ENCODE peak calls at places on chromosomes 12 and 14, in eight cellular contexts. C, E, R, Q, Z, N, I and X are unnamed samples. For H3K4me1, the result is how much of the 10 kb centered on the place peaks cover.

GRCh38 chr14:99563749-99564129 is 40.3 kb downstream of the CCDC85C start:
- DNase-seq in C (no peak), E (no peak), R (no peak), Q (no peak), Z (no peak), N (no peak), I (no peak), X (no peak)

GRCh38 chr12:38883629-38884134 is 21.7 kb downstream of the CPNE8 start:
- DNase-seq in C (no peak), E (no peak), R (no peak), Q (no peak), Z (no peak), N (no peak), I (no peak), X (no peak)

GRCh38 chr12:132477703-132478432 is 12.1 kb upstream of the FBRSL1 start:
- DNase-seq in C (no peak), E (no peak), R (peak), Q (no peak), Z (no peak), N (no peak), I (peak), X (no peak)

GRCh38 chr14:37443461-37443860 is 151.6 kb downstream of the FOXA1 start:
- DNase-seq in C (peak), E (no peak), R (no peak), Q (no peak), Z (no peak), N (no peak), I (no peak), X (no peak)

GRCh38 chr14:24458736-24459135 is 16.2 kb upstream of the SDR39U1 start:
- DNase-seq in C (no peak), E (no peak), R (no peak), Q (no peak), Z (no peak), N (no peak), I (no peak), X (no peak)

GRCh38 chr12:18502422-18502821 is 235.4 kb downstream of the PLCZ1 start:
- DNase-seq in C (no peak), E (no peak), R (no peak), Q (no peak), Z (no peak), N (no peak), I (no peak), X (no peak)

GRCh38 chr14:102088012-102088792 is 1.4 kb upstream of the HSP90AA1 start:
- DNase-seq in C (no peak), E (peak), R (peak), Q (peak), Z (peak), N (peak), I (peak), X (peak)

GRCh38 chr12:94586589-94587259 is 63.6 kb downstream of the TMCC3 start:
- DNase-seq in C (no peak), E (no peak), R (no peak), Q (no peak), Z (no peak), N (no peak), I (no peak), X (no peak)

GRCh38 chr14:56120091-56120632 is 2.0 kb downstream of the PELI2 start:
- DNase-seq in C (peak), E (no peak), R (no peak), Q (no peak), Z (no peak), N (no peak), I (no peak), X (no peak)

GRCh38 chr14:60093088-60093487 is 1.4 kb downstream of the PCNX4 start:
- DNase-seq in C (no peak), E (no peak), R (no peak), Q (no peak), Z (no peak), N (no peak), I (no peak), X (no peak)

GRCh38 chr14:22143360-22143759 is 445.7 kb downstream of the DAD1 start:
- DNase-seq in C (peak), E (no peak), R (peak), Q (no peak), Z (no peak), N (no peak), I (no peak), X (no peak)

GRCh38 chr14:52879958-52880357 is 70.9 kb downstream of the FERMT2 start:
- DNase-seq in C (peak), E (no peak), R (peak), Q (no peak), Z (no peak), N (no peak), I (no peak), X (no peak)

GRCh38 chr14:61178226-61179060 is 102.7 kb downstream of the TMEM30B start:
- DNase-seq in C (peak), E (peak), R (peak), Q (peak), Z (no peak), N (no peak), I (no peak), X (no peak)

GRCh38 chr14:21309238-21309636 is 29.4 kb downstream of the RPGRIP1 start:
- DNase-seq in C (no peak), E (no peak), R (no peak), Q (no peak), Z (peak), N (no peak), I (no peak), X (no peak)

GRCh38 chr12:100752841-100753240 is 41.7 kb upstream of the ANO4 start:
- DNase-seq in C (no peak), E (no peak), R (peak), Q (no peak), Z (no peak), N (no peak), I (no peak), X (no peak)

GRCh38 chr12:7608184-7608911 is 57.4 kb downstream of the APOBEC1 start:
- DNase-seq in C (no peak), E (no peak), R (peak), Q (no peak), Z (no peak), N (peak), I (no peak), X (no peak)

GRCh38 chr14:95045255-95045701 is 112.1 kb downstream of the DICER1 start:
- DNase-seq in C (no peak), E (no peak), R (no peak), Q (no peak), Z (no peak), N (no peak), I (no peak), X (no peak)

GRCh38 chr12:8989425-8989824 is at the start of gene KLRG1:
- DNase-seq in C (no peak), E (no peak), R (no peak), Q (no peak), Z (no peak), N (no peak), I (no peak), X (no peak)

GRCh38 chr12:93541578-93542217 is 30.8 kb upstream of the SOCS2 start:
- DNase-seq in C (no peak), E (no peak), R (no peak), Q (no peak), Z (no peak), N (no peak), I (no peak), X (no peak)

GRCh38 chr12:50087995-50088394 is 2.9 kb downstream of the SMARCD1 start:
- DNase-seq in C (peak), E (no peak), R (peak), Q (no peak), Z (no peak), N (no peak), I (no peak), X (no peak)

GRCh38 chr12:19572920-19573558 is 133.7 kb downstream of the AEBP2 start:
- DNase-seq in C (peak), E (no peak), R (peak), Q (no peak), Z (peak), N (no peak), I (no peak), X (no peak)

GRCh38 chr14:56996721-56997399 is 186.6 kb upstream of the OTX2 start:
- DNase-seq in C (no peak), E (no peak), R (no peak), Q (no peak), Z (no peak), N (no peak), I (no peak), X (no peak)

GRCh38 chr14:25953532-25954144 is 644.2 kb downstream of the NOVA1 start:
- DNase-seq in C (no peak), E (peak), R (no peak), Q (peak), Z (no peak), N (no peak), I (no peak), X (no peak)

GRCh38 chr14:65370890-65371289 is 41.6 kb upstream of the FUT8 start:
- DNase-seq in C (no peak), E (no peak), R (no peak), Q (no peak), Z (no peak), N (no peak), I (no peak), X (no peak)

GRCh38 chr14:65371784-65372183 is 40.7 kb upstream of the FUT8 start:
- DNase-seq in C (no peak), E (no peak), R (no peak), Q (no peak), Z (no peak), N (no peak), I (no peak), X (no peak)

GRCh38 chr14:65373011-65373670 is 39.4 kb upstream of the FUT8 start:
- DNase-seq in C (no peak), E (no peak), R (peak), Q (no peak), Z (no peak), N (no peak), I (no peak), X (no peak)

GRCh38 chr14:65377576-65377975 is 35.0 kb upstream of the FUT8 start:
- DNase-seq in C (peak), E (no peak), R (no peak), Q (no peak), Z (no peak), N (no peak), I (no peak), X (no peak)

GRCh38 chr14:65373671-65374039 is 38.9 kb upstream of the FUT8 start:
- DNase-seq in C (no peak), E (no peak), R (peak), Q (peak), Z (no peak), N (no peak), I (no peak), X (no peak)
- H3K4me1 ChIP-seq in C (under half), E (under half), R (under half), Q (under half), Z (under half), N (under half), I (under half), X (under half)

DNA sequence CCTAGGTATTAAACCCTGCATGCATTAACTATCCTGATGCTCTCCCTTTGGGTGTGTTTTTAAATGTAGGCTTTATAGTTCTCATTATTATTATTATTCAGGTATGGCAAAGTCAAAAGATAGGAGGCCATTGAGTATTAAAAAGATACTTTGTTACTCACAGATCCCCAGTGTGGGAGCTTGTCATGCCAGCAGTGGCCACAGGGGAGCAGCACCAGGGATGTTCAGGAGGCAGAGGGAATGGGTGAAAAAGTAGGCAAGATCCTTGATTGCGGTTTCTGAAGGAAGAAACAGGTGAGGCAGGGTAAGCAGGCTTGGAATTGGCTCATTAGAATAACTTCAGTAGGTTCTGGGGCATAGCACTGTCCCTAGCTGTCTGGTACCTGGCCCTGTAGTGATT is 382.2 kb downstream of the MED13L start:
- DNase-seq in C (no peak), E (no peak), R (no peak), Q (no peak), Z (peak), N (no peak), I (no peak), X (no peak)
- TF ChIP-seq CTCF in C (peak), E (peak), R (peak), Q (no peak), Z (peak), N (no peak), I (no peak), X (no peak)

GRCh38 chr12:55996201-55996714 is 818 bp upstream of the SUOX start:
- DNase-seq in C (peak), E (peak), R (peak), Q (peak), Z (peak), N (no peak), I (no peak), X (peak)

GRCh38 chr12:55993454-55993853 is 3.6 kb upstream of the SUOX start:
- DNase-seq in C (no peak), E (no peak), R (no peak), Q (no peak), Z (no peak), N (no peak), I (no peak), X (no peak)

GRCh38 chr12:55995366-55995765 is 1.7 kb upstream of the SUOX start:
- DNase-seq in C (no peak), E (no peak), R (no peak), Q (no peak), Z (no peak), N (no peak), I (no peak), X (no peak)

GRCh38 chr12:55997535-55997859 is 421 bp downstream of the SUOX start:
- DNase-seq in C (no peak), E (no peak), R (no peak), Q (no peak), Z (no peak), N (no peak), I (no peak), X (no peak)

DNA sequence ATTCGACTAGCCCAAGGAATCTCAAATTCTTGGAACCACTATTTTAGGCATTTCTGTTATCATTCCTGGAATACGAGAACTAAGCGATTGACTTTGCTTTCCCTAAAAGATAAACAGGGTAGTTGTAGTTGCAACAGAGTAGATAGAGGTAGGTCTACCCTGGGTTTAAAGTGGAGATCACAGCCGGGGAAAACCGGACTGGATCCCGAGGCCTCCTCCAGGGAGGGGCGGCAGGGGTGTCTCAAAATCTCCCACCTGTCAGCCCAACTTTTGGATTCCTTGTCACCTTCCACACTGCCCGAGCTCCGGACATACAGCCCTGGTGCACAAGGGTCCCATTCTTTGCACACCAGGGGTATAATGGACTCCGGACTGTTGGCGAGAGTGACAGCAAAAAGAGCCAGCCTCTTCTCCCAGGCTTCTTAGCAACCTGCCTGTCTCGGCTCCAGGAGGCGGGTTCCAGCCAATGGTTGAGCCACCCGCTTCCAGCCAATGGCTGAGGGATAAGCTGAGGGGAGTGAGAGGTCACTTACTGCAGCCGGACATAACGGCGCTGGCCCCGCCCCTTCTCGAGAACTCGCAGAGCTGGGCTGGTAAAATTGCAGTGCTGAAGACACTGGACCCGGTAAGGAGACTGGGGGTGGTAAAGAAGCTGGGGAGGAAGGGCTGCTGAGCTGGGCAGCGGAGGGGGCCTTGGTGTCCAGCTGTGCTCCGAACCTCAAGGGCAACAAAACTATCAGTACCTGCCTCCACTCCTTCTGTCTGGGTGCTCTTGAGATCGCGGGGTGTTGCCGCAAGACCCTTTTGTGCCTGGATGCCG is at the start of gene SUOX:
- DNase-seq in C (peak), E (peak), R (peak), Q (peak), Z (peak), N (peak), I (peak), X (peak)
- H3K4me1 ChIP-seq in C (under half), E (under half), R (under half), Q (under half), Z (under half), N (under half), I (under half), X (under half)

DNA sequence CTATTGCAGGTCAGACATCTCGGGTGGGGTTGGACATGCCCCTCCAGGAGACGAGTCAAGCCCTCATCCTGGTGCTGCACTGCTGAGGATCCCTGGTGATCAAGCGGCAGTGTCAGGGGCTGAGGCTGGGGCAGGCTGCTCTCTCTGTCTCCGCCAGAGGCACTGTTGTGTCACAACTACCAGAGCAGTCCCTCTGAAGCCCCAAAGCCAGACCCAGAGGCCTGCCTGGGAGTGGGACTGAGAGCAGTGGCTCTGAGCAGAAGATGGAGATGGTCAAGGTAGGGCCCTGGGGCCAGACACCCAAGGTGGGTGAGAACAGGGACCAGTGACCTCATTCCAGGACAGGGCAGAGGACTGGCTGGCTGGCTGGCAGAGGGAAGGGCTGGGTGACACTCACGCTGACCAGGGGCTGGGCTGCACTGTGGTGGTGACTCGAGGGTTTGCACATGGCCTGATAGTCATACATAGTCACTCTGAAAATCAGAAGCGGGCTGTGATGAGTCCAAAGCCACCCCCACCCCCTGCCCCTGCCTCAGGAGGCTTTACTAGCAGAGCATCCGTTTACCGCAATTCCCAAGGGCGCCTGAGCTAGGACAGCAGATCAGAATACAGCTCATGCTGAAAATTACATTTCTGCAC is 19.6 kb upstream of the LRTM2 start:
- DNase-seq in C (peak), E (no peak), R (no peak), Q (peak), Z (peak), N (peak), I (peak), X (peak)
- TF ChIP-seq CTCF in C (peak), E (peak), R (no peak), Q (no peak), Z (no peak), N (peak), I (no peak), X (no peak)